ENCODE peak calls at places on chromosomes 4 and X, in four cellular contexts. One of them, this sample, is unnamed.

GRCh38 chr4:56656346-56656643 is 24.8 kb downstream of the HOPX start:
- DNase-seq in GM20000: peak
- DNase-seq in memory B cell: peak
- DNase-seq in Kasumi-1: peak
- DNase-seq in this sample: no peak

GRCh38 chrX:136047001-136047642 is 61.9 kb downstream of the SLC9A6 start:
- DNase-seq in memory B cell: no peak
- DNase-seq in GM20000: no peak
- DNase-seq in Kasumi-1: no peak
- DNase-seq in this sample: no peak

GRCh38 chr4:53465891-53466290 is 88.5 kb downstream of the FIP1L1 start:
- DNase-seq in GM20000: no peak
- DNase-seq in memory B cell: no peak
- DNase-seq in Kasumi-1: no peak
- DNase-seq in this sample: no peak

GRCh38 chr4:28443786-28444412 is 1583.3 kb downstream of the STIM2 start:
- DNase-seq in Kasumi-1: no peak
- DNase-seq in memory B cell: no peak
- DNase-seq in GM20000: no peak
- DNase-seq in this sample: no peak

GRCh38 chr4:105194328-105195231 is 47.9 kb downstream of the TET2 start:
- DNase-seq in Kasumi-1: no peak
- DNase-seq in GM20000: peak
- DNase-seq in memory B cell: no peak
- DNase-seq in this sample: no peak

GRCh38 chrX:40006025-40007017 is 91.4 kb downstream of the BCOR start:
- DNase-seq in Kasumi-1: no peak
- DNase-seq in memory B cell: no peak
- DNase-seq in GM20000: peak
- DNase-seq in this sample: no peak

GRCh38 chr4:65241257-65241997 is 428.9 kb downstream of the EPHA5 start:
- DNase-seq in memory B cell: no peak
- DNase-seq in Kasumi-1: no peak
- DNase-seq in GM20000: no peak
- DNase-seq in this sample: no peak

GRCh38 chrX:97294016-97294415 is 410.3 kb downstream of the RPA4 start:
- DNase-seq in Kasumi-1: no peak
- DNase-seq in GM20000: no peak
- DNase-seq in memory B cell: no peak
- DNase-seq in this sample: no peak

GRCh38 chr4:143395054-143395453 is 58.4 kb downstream of the GAB1 start:
- DNase-seq in Kasumi-1: no peak
- DNase-seq in memory B cell: no peak
- DNase-seq in GM20000: no peak
- DNase-seq in this sample: no peak

GRCh38 chr4:38529189-38530115 is 134.5 kb upstream of the KLF3 start:
- DNase-seq in Kasumi-1: peak
- DNase-seq in GM20000: peak
- DNase-seq in memory B cell: peak
- DNase-seq in this sample: peak

GRCh38 chr4:602559-602942 is 22.8 kb upstream of the PDE6B start:
- DNase-seq in Kasumi-1: no peak
- DNase-seq in memory B cell: no peak
- DNase-seq in GM20000: peak
- DNase-seq in this sample: no peak

GRCh38 chrX:71532078-71532752 is 689 bp upstream of the OGT start:
- DNase-seq in GM20000: no peak
- DNase-seq in Kasumi-1: peak
- DNase-seq in memory B cell: no peak
- DNase-seq in this sample: peak

GRCh38 chrX:109281478-109282275 is 200.2 kb downstream of the GUCY2F start:
- DNase-seq in Kasumi-1: peak
- DNase-seq in GM20000: no peak
- DNase-seq in memory B cell: no peak
- DNase-seq in this sample: no peak

GRCh38 chr4:82745173-82745842 is 53.3 kb downstream of the SCD5 start:
- DNase-seq in GM20000: no peak
- DNase-seq in Kasumi-1: no peak
- DNase-seq in memory B cell: no peak
- DNase-seq in this sample: no peak

This sample was measured in GF-D8.